ENCODE peak calls at places on chromosomes 7 and 10, in nine cellular contexts. T is transverse colon, L is adrenal gland, H is cardiac fibroblast, D is Caco-2, N is MM.1S, B is fibroblast of lung, J is left ventricle myocardium inferior, E is fibroblast of pulmonary artery. M is an unnamed sample.

GRCh38 chr7:29275493-29275892 is 80.9 kb downstream of the CHN2 start:
- DNase-seq in T (no peak), N (no peak), E (no peak), B (no peak), L (no peak), J (no peak), H (no peak), D (no peak), M (no peak)

GRCh38 chr7:102097601-102098161 is 189.0 kb upstream of the SH2B2 start:
- DNase-seq in L (no peak), D (peak), T (peak), B (no peak), N (no peak), J (no peak), H (no peak), E (no peak), M (no peak)

GRCh38 chr10:119489572-119490326 is 52.8 kb downstream of the RGS10 start:
- DNase-seq in E (peak), B (peak), T (peak), N (peak), D (peak), L (no peak), J (peak), H (peak), M (peak)

GRCh38 chr7:12770227-12770975 is 83.0 kb downstream of the ARL4A start:
- DNase-seq in J (peak), N (no peak), D (no peak), E (peak), B (peak), T (peak), H (no peak), L (peak), M (peak)

GRCh38 chr10:74612195-74612594 is 214.2 kb upstream of the KAT6B start:
- DNase-seq in D (no peak), E (peak), H (peak), N (no peak), L (no peak), B (peak), T (no peak), J (no peak), M (peak)

GRCh38 chr7:44914992-44915607 is 29.8 kb upstream of the PURB start:
- DNase-seq in N (no peak), E (no peak), T (no peak), J (no peak), L (no peak), H (no peak), D (no peak), B (no peak), M (no peak)

GRCh38 chr7:43164757-43165156 is 52.3 kb downstream of the HECW1 start:
- DNase-seq in T (no peak), E (peak), B (peak), H (peak), N (no peak), L (peak), J (no peak), D (no peak), M (peak)

GRCh38 chr10:3853547-3853989 is 68.6 kb upstream of the KLF6 start:
- DNase-seq in L (no peak), J (no peak), B (peak), H (no peak), D (peak), N (no peak), E (peak), T (peak), M (no peak)

GRCh38 chr10:12704488-12704887 is 297.0 kb downstream of the CCDC3 start:
- DNase-seq in T (no peak), D (no peak), L (no peak), J (no peak), B (peak), E (no peak), H (no peak), N (no peak), M (peak)

GRCh38 chr7:156461881-156462665 is 178.5 kb upstream of the RNF32 start:
- DNase-seq in T (peak), B (no peak), H (no peak), D (no peak), N (no peak), J (no peak), E (no peak), L (no peak), M (no peak)

GRCh38 chr10:112570585-112570984 is 123.6 kb downstream of the VTI1A start:
- DNase-seq in J (no peak), H (no peak), N (no peak), E (peak), B (no peak), L (no peak), D (no peak), T (no peak), M (no peak)

GRCh38 chr10:117740696-117741222 is 198.2 kb downstream of the EMX2 start:
- DNase-seq in J (no peak), B (no peak), N (no peak), H (no peak), L (no peak), D (no peak), E (no peak), T (no peak), M (no peak)

GRCh38 chr10:56068040-56068439 is 293.0 kb downstream of the ZWINT start:
- DNase-seq in H (no peak), B (no peak), E (no peak), N (no peak), J (no peak), D (no peak), L (no peak), T (no peak), M (no peak)

GRCh38 chr10:121927361-121927840 is 430 bp downstream of the ATE1 start:
- DNase-seq in E (peak), T (peak), D (peak), N (peak), L (peak), J (peak), H (no peak), B (peak), M (peak)

GRCh38 chr7:148838905-148839304 is 45.2 kb downstream of the EZH2 start:
- DNase-seq in L (no peak), E (no peak), J (no peak), D (no peak), B (no peak), T (no peak), H (no peak), N (peak), M (no peak)

GRCh38 chr10:94210465-94211186 is 152.1 kb downstream of the NOC3L start:
- DNase-seq in H (no peak), N (no peak), D (no peak), B (no peak), T (no peak), L (peak), E (no peak), J (no peak), M (no peak)

GRCh38 chr7:49635800-49636199 is 137.6 kb upstream of the VWC2 start:
- DNase-seq in L (no peak), E (no peak), D (no peak), J (no peak), N (peak), B (no peak), H (no peak), T (no peak), M (no peak)

GRCh38 chr7:34825221-34825620 is 167.2 kb downstream of the NPSR1 start:
- DNase-seq in T (no peak), H (no peak), D (no peak), E (no peak), B (no peak), N (no peak), L (no peak), J (no peak), M (peak)

GRCh38 chr10:100816671-100817070 is 71.3 kb downstream of the PAX2 start:
- DNase-seq in N (no peak), B (no peak), J (no peak), T (no peak), E (no peak), L (no peak), D (no peak), H (no peak), M (no peak)

GRCh38 chr10:29714096-29714874 is 79.5 kb upstream of the SVIL start:
- DNase-seq in N (no peak), E (peak), H (peak), T (no peak), D (no peak), J (no peak), L (peak), B (peak), M (peak)

GRCh38 chr10:69334258-69335062 is 56.2 kb downstream of the HK1 start:
- DNase-seq in J (no peak), T (no peak), L (no peak), E (no peak), N (no peak), H (no peak), D (no peak), B (no peak), M (peak)
- H3K4me3 ChIP-seq in J (peak), T (no peak), L (no peak), E (no peak), N (no peak), H (no peak), D (no peak), B (no peak), M (no peak)

GRCh38 chr7:141220263-141220662 is 146.4 kb downstream of the TMEM178B start:
- DNase-seq in D (no peak), N (no peak), B (peak), L (no peak), H (peak), T (no peak), J (no peak), E (no peak), M (no peak)
- TF ChIP-seq CTCF in D (peak), N (peak), B (no peak), L (peak), H (peak), T (no peak), J (no peak), E (no peak), M (no peak)

GRCh38 chr7:150325110-150325611 is 1.8 kb upstream of the ACTR3C start:
- DNase-seq in B (peak), H (peak), T (no peak), D (no peak), E (peak), L (no peak), J (no peak), N (no peak), M (no peak)
- H3K4me3 ChIP-seq in B (no peak), H (no peak), T (no peak), D (no peak), E (no peak), L (no peak), J (no peak), N (no peak), M (no peak)

GRCh38 chr10:69123747-69124557 is at the start of gene VPS26A:
- DNase-seq in E (peak), J (peak), B (peak), H (peak), N (peak), T (peak), L (peak), D (peak), M (peak)
- TF ChIP-seq CTCF in E (no peak), J (peak), B (peak), H (no peak), N (peak), T (no peak), L (peak), D (no peak), M (no peak)

DNA sequence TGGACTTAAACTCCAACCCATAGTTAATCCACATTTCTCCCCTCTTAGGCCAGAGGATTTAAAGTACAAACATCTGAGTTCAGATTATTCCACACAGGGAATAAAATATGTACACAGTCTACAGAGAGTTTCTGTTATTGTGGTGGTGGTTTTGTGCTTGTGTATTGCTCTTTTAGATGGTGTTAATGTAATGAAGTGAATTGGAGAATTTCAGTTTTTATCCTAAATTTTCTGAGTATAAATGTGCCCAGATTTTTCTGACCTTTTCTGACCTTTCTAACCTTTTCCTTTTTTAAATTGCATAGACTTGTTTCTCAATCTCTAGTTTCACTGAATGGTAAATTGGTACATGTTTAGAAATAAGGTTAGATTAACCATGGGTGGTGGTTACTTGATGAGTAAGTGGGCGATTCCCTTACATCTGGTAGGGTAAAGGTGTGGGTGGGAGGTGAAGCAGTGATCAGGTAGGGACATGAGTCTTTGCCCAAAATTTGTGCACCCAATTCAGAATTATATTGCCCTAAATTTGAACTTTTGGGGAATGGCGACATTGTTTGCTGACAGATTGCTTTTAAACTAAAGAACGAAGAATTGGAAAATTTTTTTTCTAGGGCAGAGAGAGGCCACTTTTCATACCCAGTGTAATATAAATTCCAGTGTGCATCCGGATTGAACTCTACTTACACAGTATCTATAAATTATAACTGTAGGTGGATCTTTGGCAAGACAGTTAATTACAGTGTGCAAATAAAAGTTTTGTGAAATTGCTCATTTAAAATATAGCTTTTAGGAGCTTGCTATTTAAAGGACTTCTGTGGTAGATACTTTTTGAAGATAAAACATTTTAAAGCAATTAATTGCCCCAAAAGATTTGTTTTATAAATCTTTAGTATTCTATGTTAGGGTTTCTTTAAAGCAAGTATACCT is 62.2 kb downstream of the ST7 start:
- DNase-seq in N (no peak), T (no peak), B (no peak), H (no peak), D (no peak), E (no peak), J (no peak), L (no peak), M (peak)
- H3K4me3 ChIP-seq in N (no peak), T (no peak), B (no peak), H (peak), D (no peak), E (peak), J (peak), L (no peak), M (no peak)

GRCh38 chr10:25768167-25768566 is 165.9 kb upstream of the MYO3A start:
- DNase-seq in H (no peak), L (no peak), E (no peak), N (no peak), T (no peak), J (no peak), B (no peak), D (no peak), M (no peak)
- TF ChIP-seq CTCF in H (no peak), L (no peak), E (no peak), N (no peak), T (no peak), J (no peak), B (no peak), D (no peak), M (no peak)

GRCh38 chr10:132420469-132421376 is 23.7 kb downstream of the PWWP2B start:
- DNase-seq in L (peak), H (no peak), N (no peak), T (peak), J (no peak), B (peak), D (no peak), E (no peak), M (no peak)
- H3K4me3 ChIP-seq in L (no peak), H (no peak), N (no peak), T (no peak), J (peak), B (no peak), D (no peak), E (no peak), M (no peak)

GRCh38 chr7:117375380-117375779 is 51.9 kb downstream of the ASZ1 start:
- DNase-seq in E (peak), D (no peak), H (peak), L (no peak), J (no peak), T (no peak), N (peak), B (peak), M (peak)
- TF ChIP-seq CTCF in E (peak), D (peak), H (peak), L (no peak), J (no peak), T (no peak), N (peak), B (peak), M (peak)

DNA sequence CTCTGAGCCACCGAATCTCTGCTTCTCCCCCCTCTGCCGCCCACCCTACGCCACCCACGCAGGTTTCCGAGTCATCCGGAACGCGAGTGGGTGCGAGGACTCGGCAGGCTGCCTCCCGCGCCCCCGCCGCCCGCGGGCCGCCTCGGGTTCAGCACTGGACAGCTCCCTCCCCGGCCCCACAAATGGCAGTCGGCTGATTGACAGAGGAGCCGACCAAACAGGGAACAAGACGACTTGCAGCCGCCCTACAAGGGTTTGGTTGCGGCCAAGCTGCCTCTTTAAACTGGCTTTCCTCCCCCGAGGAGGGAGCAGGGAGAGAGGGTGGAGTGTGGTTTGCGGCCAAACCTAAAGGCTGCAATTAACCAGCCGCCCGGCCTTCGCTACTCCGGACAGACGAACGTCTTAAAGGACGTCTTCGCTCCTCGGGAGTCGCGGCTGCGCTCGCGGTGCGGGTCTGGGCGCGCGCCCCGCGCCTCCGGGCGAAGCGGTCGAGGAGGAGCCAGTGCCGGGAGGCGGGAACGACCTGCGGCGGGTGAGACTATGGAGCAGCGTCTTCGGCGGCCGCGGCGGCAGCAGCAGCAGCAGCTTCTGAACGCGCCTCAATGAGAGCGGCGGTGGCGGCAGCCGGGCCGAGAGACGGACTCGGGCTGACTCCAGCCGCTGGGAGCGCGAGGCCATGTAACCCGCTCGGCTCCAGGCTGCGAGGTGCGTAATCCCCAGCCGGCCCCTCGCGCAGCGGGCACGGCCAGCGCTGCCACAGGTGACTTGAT is at the start of gene GPR158:
- DNase-seq in T (peak), N (peak), E (peak), B (peak), J (peak), D (peak), H (peak), L (peak), M (peak)
- H3K4me3 ChIP-seq in T (peak), N (no peak), E (peak), B (peak), J (peak), D (peak), H (peak), L (peak), M (peak)

DNA sequence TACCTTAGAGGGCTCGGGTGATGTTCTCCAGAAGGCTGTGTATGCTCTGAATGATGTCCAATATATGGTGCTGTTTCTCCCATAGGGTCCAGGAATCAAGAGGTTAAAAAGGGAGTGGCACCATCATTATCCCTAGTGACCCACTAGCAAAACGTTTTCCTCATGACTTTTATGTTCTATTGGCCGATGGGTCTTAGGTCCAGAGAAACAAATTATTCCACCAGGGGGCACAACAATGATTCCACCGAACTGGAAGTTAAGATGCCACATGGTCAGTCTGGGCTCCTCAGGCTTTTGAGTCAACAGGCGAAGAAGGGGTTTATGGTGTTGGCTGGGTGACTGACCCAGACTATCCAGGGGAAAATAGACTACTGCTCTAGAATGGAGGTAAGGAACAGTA is 256.1 kb downstream of the COBL start:
- DNase-seq in T (no peak), J (no peak), H (peak), B (no peak), D (no peak), L (no peak), E (no peak), N (no peak), M (no peak)
- TF ChIP-seq CTCF in T (no peak), J (peak), H (no peak), B (no peak), D (no peak), L (no peak), E (peak), N (no peak), M (no peak)